ENCODE peak calls at places on chromosomes 13 and 19, in four cellular contexts. One of them, this sample, is unnamed. For H3K4me1 and H3K9me3, the result is how much of the 10 kb centered on the place peaks cover.

GRCh38 chr13:81031996-81032395 is 691.1 kb upstream of the SPRY2 start:
- DNase-seq in body of pancreas: no peak
- DNase-seq in heart right ventricle: no peak
- DNase-seq in tibial artery: no peak
- DNase-seq in this sample: no peak

GRCh38 chr13:86567119-86567518 is 767.9 kb upstream of the SLITRK6 start:
- DNase-seq in body of pancreas: peak
- DNase-seq in heart right ventricle: no peak
- DNase-seq in tibial artery: no peak
- DNase-seq in this sample: no peak

GRCh38 chr13:20161275-20161950 is 561 bp upstream of the GJA3 start:
- DNase-seq in body of pancreas: no peak
- DNase-seq in heart right ventricle: no peak
- DNase-seq in tibial artery: no peak
- DNase-seq in this sample: no peak

GRCh38 chr13:33381906-33382305 is 96.4 kb upstream of the STARD13 start:
- DNase-seq in body of pancreas: no peak
- DNase-seq in heart right ventricle: no peak
- DNase-seq in tibial artery: no peak
- DNase-seq in this sample: no peak

GRCh38 chr19:45528744-45529453 is 21.6 kb downstream of the VASP start:
- DNase-seq in body of pancreas: peak
- DNase-seq in heart right ventricle: no peak
- DNase-seq in tibial artery: no peak
- DNase-seq in this sample: no peak

GRCh38 chr13:105660550-105660949 is 874.9 kb downstream of the EFNB2 start:
- DNase-seq in body of pancreas: no peak
- DNase-seq in heart right ventricle: no peak
- DNase-seq in tibial artery: no peak
- DNase-seq in this sample: no peak

GRCh38 chr13:50529154-50529882 is 314.2 kb downstream of the DLEU7 start:
- DNase-seq in body of pancreas: peak
- DNase-seq in heart right ventricle: peak
- DNase-seq in tibial artery: peak
- DNase-seq in this sample: peak

GRCh38 chr19:1026189-1027019 is at the start of gene CNN2:
- DNase-seq in body of pancreas: peak
- DNase-seq in heart right ventricle: peak
- DNase-seq in tibial artery: peak
- DNase-seq in this sample: peak

GRCh38 chr13:30835442-30835841 is 70.6 kb upstream of the MEDAG start:
- DNase-seq in body of pancreas: no peak
- DNase-seq in heart right ventricle: no peak
- DNase-seq in tibial artery: no peak
- DNase-seq in this sample: no peak

GRCh38 chr19:13748169-13748884 is 16.0 kb upstream of the MRI1 start:
- DNase-seq in body of pancreas: peak
- DNase-seq in heart right ventricle: no peak
- DNase-seq in tibial artery: no peak
- DNase-seq in this sample: no peak

GRCh38 chr13:37686501-37686900 is 87.9 kb upstream of the POSTN start:
- DNase-seq in body of pancreas: no peak
- DNase-seq in heart right ventricle: no peak
- DNase-seq in tibial artery: no peak
- DNase-seq in this sample: no peak

GRCh38 chr13:28137556-28137955 is 789 bp upstream of the PAN3 start:
- DNase-seq in body of pancreas: peak
- DNase-seq in heart right ventricle: peak
- DNase-seq in tibial artery: no peak
- DNase-seq in this sample: no peak

GRCh38 chr19:35901854-35902661 is at the start of gene HCST:
- DNase-seq in body of pancreas: peak
- DNase-seq in heart right ventricle: no peak
- DNase-seq in tibial artery: no peak
- DNase-seq in this sample: no peak

GRCh38 chr19:15195381-15195964 is 5.3 kb downstream of the NOTCH3 start:
- DNase-seq in body of pancreas: peak
- DNase-seq in heart right ventricle: peak
- DNase-seq in tibial artery: peak
- DNase-seq in this sample: peak

GRCh38 chr19:13804830-13805683 is 9.8 kb downstream of the ZSWIM4 start:
- DNase-seq in body of pancreas: peak
- DNase-seq in heart right ventricle: no peak
- DNase-seq in tibial artery: no peak
- DNase-seq in this sample: no peak

GRCh38 chr19:31534786-31535185 is 185.6 kb upstream of the TSHZ3 start:
- DNase-seq in body of pancreas: no peak
- DNase-seq in heart right ventricle: no peak
- DNase-seq in tibial artery: no peak
- DNase-seq in this sample: no peak

GRCh38 chr13:73938375-73939070 is 195.7 kb downstream of the KLF12 start:
- DNase-seq in body of pancreas: no peak
- DNase-seq in heart right ventricle: no peak
- DNase-seq in tibial artery: no peak
- DNase-seq in this sample: no peak

GRCh38 chr13:113243847-113244246 is 34.4 kb downstream of the CUL4A start:
- DNase-seq in body of pancreas: no peak
- DNase-seq in heart right ventricle: no peak
- DNase-seq in tibial artery: no peak
- DNase-seq in this sample: no peak

GRCh38 chr13:19058566-19058965 is 123.1 kb downstream of the TUBA3C start:
- DNase-seq in body of pancreas: no peak
- DNase-seq in heart right ventricle: no peak
- DNase-seq in tibial artery: no peak
- DNase-seq in this sample: peak

GRCh38 chr13:28820099-28821051 is at the start of gene MTUS2:
- DNase-seq in body of pancreas: peak
- DNase-seq in heart right ventricle: no peak
- DNase-seq in tibial artery: no peak
- DNase-seq in this sample: no peak

GRCh38 chr13:106383791-106384190 is 151.7 kb downstream of the EFNB2 start:
- DNase-seq in body of pancreas: no peak
- DNase-seq in heart right ventricle: no peak
- DNase-seq in tibial artery: no peak
- DNase-seq in this sample: no peak

GRCh38 chr19:51676566-51677083 is 16.5 kb upstream of the SPACA6 start:
- DNase-seq in body of pancreas: no peak
- DNase-seq in heart right ventricle: no peak
- DNase-seq in tibial artery: no peak
- DNase-seq in this sample: no peak

GRCh38 chr13:89733686-89734085 is 1613.8 kb upstream of the MIR17HG start:
- DNase-seq in body of pancreas: no peak
- DNase-seq in heart right ventricle: no peak
- DNase-seq in tibial artery: no peak
- DNase-seq in this sample: no peak

GRCh38 chr19:45643024-45643926 is 4.1 kb upstream of the EML2 start:
- DNase-seq in body of pancreas: peak
- DNase-seq in heart right ventricle: peak
- DNase-seq in tibial artery: peak
- DNase-seq in this sample: peak

GRCh38 chr19:2503521-2504109 is 27.7 kb downstream of the GADD45B start:
- DNase-seq in body of pancreas: no peak
- DNase-seq in heart right ventricle: no peak
- DNase-seq in tibial artery: no peak
- DNase-seq in this sample: no peak

GRCh38 chr19:55362174-55362989 is 678 bp downstream of the GARIN5B start:
- DNase-seq in body of pancreas: no peak
- DNase-seq in heart right ventricle: no peak
- DNase-seq in tibial artery: no peak
- DNase-seq in this sample: peak

GRCh38 chr13:112859817-112860190 is 109.2 kb upstream of the MCF2L start:
- DNase-seq in body of pancreas: peak
- DNase-seq in heart right ventricle: no peak
- DNase-seq in tibial artery: no peak
- DNase-seq in this sample: no peak

GRCh38 chr19:21603431-21604153 is 98.2 kb downstream of the ZNF429 start:
- DNase-seq in body of pancreas: no peak
- DNase-seq in heart right ventricle: no peak
- DNase-seq in tibial artery: no peak
- DNase-seq in this sample: no peak

GRCh38 chr13:51093574-51093973 is 17.5 kb downstream of the C13orf42 start:
- DNase-seq in body of pancreas: no peak
- DNase-seq in heart right ventricle: no peak
- DNase-seq in tibial artery: no peak
- DNase-seq in this sample: no peak

GRCh38 chr19:41696402-41697197 is 8.5 kb upstream of the CEACAM7 start:
- DNase-seq in body of pancreas: no peak
- DNase-seq in heart right ventricle: no peak
- DNase-seq in tibial artery: no peak
- DNase-seq in this sample: no peak

GRCh38 chr19:15378529-15379082 is 981 bp downstream of the AKAP8 start:
- DNase-seq in body of pancreas: peak
- DNase-seq in heart right ventricle: no peak
- DNase-seq in tibial artery: peak
- DNase-seq in this sample: no peak

GRCh38 chr19:32268381-32268780 is 77.0 kb upstream of the ZNF507 start:
- DNase-seq in body of pancreas: no peak
- DNase-seq in heart right ventricle: no peak
- DNase-seq in tibial artery: no peak
- DNase-seq in this sample: no peak

GRCh38 chr19:47110521-47111080 is 3.0 kb downstream of the ZC3H4 start:
- DNase-seq in body of pancreas: no peak
- DNase-seq in heart right ventricle: no peak
- DNase-seq in tibial artery: no peak
- DNase-seq in this sample: no peak

DNA sequence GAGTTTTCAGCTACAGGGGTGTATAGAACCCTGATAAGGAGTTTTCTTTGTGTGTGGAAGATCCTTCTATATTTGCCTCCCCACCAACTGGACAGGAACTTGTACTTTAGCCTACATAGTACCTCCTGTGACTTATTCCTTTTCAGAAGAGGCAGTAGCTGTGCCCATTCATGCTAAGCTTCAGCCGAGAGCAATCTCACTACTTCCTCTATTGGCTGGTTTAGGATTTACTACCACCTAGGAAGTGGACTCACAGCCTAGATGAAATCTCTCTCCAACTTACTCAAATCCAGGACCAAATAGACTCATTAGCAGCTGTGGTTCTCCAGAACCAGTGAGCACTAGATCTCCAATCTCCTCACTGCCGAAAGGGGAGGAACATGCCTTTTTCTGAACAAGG is 2.3 kb upstream of the REX1BD start:
- DNase-seq in body of pancreas: no peak
- DNase-seq in heart right ventricle: no peak
- DNase-seq in tibial artery: no peak
- DNase-seq in this sample: no peak
- H3K27ac ChIP-seq in body of pancreas: no peak
- H3K27ac ChIP-seq in heart right ventricle: no peak
- H3K27ac ChIP-seq in tibial artery: no peak
- H3K27ac ChIP-seq in this sample: no peak

DNA sequence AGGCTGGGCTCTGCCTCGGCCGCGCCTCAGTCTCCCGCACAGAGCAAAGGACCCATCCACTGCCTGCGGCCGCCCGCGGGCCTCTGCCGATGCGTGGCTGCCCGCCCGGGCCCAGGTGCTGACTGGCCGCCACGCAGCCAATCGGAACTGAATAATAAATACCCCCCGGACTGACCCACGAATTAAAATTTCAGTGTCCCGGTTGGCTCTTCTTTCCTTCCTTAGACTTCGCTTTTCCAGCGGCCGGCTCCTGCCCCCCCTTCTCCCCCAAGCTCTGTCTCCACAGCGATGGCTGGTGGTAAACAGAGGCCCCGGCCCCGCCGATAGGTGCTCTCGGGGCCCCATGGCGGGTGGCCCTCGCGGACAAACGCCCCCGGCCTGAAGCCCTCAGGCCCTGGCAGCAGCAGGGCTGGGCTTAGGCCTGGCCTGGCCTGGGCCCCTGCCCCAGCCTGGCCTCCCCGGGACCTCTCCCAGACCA is 2.6 kb downstream of the ZBTB7A start:
- DNase-seq in body of pancreas: peak
- DNase-seq in heart right ventricle: no peak
- DNase-seq in tibial artery: no peak
- DNase-seq in this sample: no peak
- H3K4me1 ChIP-seq in body of pancreas: half or more
- H3K4me1 ChIP-seq in heart right ventricle: half or more
- H3K4me1 ChIP-seq in tibial artery: under half
- H3K4me1 ChIP-seq in this sample: under half

GRCh38 chr13:41978007-41978406 is 17.1 kb upstream of the VWA8 start:
- DNase-seq in body of pancreas: no peak
- DNase-seq in heart right ventricle: no peak
- DNase-seq in tibial artery: no peak
- DNase-seq in this sample: no peak
- H3K9me3 ChIP-seq in body of pancreas: under half
- H3K9me3 ChIP-seq in heart right ventricle: under half
- H3K9me3 ChIP-seq in tibial artery: under half
- H3K9me3 ChIP-seq in this sample: under half

GRCh38 chr13:38980628-38981078 is 10.0 kb downstream of the STOML3 start:
- DNase-seq in body of pancreas: no peak
- DNase-seq in heart right ventricle: no peak
- DNase-seq in tibial artery: no peak
- DNase-seq in this sample: no peak
- H3K27ac ChIP-seq in body of pancreas: no peak
- H3K27ac ChIP-seq in heart right ventricle: no peak
- H3K27ac ChIP-seq in tibial artery: no peak
- H3K27ac ChIP-seq in this sample: no peak

DNA sequence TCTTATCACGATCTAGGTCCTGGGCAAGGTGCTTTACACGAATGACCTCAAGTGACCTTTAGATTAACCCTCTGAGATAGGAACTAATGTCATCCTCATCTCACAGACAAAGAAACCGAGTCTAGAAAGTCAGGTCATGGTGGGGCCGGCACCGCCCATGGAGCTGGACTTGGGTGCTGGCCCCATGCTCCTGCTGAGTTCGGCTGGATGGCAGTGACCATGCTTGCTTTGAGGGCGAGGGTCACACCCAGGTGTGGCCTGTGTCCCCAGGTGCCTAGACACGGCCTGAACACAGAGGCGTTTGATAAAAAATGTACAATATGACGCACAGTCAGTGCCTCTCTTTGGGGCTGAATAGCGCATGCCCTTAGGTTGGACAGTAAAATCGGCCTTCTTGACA is 26.8 kb downstream of the COL4A2 start:
- DNase-seq in body of pancreas: no peak
- DNase-seq in heart right ventricle: no peak
- DNase-seq in tibial artery: no peak
- DNase-seq in this sample: no peak
- H3K4me1 ChIP-seq in body of pancreas: under half
- H3K4me1 ChIP-seq in heart right ventricle: half or more
- H3K4me1 ChIP-seq in tibial artery: under half
- H3K4me1 ChIP-seq in this sample: under half

DNA sequence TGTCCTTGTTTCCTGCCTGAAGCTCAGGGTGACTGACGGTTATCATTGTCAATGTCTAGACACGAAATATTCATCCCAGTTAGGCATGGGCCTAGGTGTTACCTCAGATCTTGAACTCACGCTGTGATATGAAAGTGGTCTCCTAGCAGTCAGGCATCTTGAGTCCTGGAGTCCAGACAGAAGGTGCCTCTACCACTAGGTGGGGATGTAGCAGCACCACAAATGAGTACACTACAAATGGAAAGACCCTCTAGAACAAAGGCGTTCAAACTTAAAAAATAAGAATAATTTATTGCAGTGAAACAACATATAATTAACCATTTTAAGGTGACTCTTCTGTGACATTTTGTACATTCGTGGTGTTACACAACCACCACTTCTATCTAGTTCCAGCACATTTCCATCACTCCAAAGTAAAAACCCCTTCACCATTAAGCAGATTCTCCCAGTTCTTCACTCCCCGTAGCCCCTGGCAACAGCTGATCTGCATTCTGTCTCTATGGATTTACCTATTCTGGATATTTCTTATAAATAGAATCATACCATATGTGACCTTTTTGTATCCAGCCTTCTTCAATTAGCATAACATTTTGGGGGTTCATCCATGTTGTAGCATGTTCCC is 11.9 kb upstream of the FRY start:
- DNase-seq in body of pancreas: peak
- DNase-seq in heart right ventricle: peak
- DNase-seq in tibial artery: no peak
- DNase-seq in this sample: no peak
- H3K9me3 ChIP-seq in body of pancreas: under half
- H3K9me3 ChIP-seq in heart right ventricle: under half
- H3K9me3 ChIP-seq in tibial artery: under half
- H3K9me3 ChIP-seq in this sample: under half

This sample was measured in aorta.